ENCODE peak calls at places on chromosome 2, in six cellular contexts. N is foreskin keratinocyte, I is tibial nerve, O is fibroblast of lung, H is psoas muscle, B is osteoblast. X is an unnamed sample.

GRCh38 chr2:128606837-128607236 is 288.2 kb upstream of the HS6ST1 start:
- DNase-seq in B (peak; percentile 49), H (no peak), I (peak; percentile 7), O (no peak), N (no peak), X (no peak)

GRCh38 chr2:237156131-237156856 is 70.6 kb downstream of the COPS8 start:
- DNase-seq in N (no peak), B (peak; percentile 97), H (peak; percentile 82), I (peak; percentile 67), O (peak; percentile 95), X (no peak)

GRCh38 chr2:54763636-54764291 is 40.3 kb downstream of the EML6 start:
- DNase-seq in I (no peak), B (no peak), O (no peak), H (no peak), N (no peak), X (no peak)

GRCh38 chr2:85996591-85996990 is 107.8 kb upstream of the ST3GAL5 start:
- DNase-seq in H (no peak), O (no peak), I (no peak), N (no peak), B (no peak), X (no peak)

GRCh38 chr2:3042601-3043585 is 334.7 kb downstream of the EIPR1 start:
- DNase-seq in H (no peak), N (no peak), I (no peak), B (no peak), O (no peak), X (no peak)

GRCh38 chr2:241271641-241272297 is 43.7 kb downstream of the HDLBP start:
- DNase-seq in B (peak; percentile 94), O (peak; percentile 82), I (peak; percentile 80), H (peak; percentile 86), N (peak; percentile 30), X (peak; percentile 8)

GRCh38 chr2:110742412-110742811 is 10.0 kb downstream of the ACOXL start:
- DNase-seq in O (no peak), B (no peak), H (no peak), N (no peak), I (no peak), X (no peak)

GRCh38 chr2:101113441-101114267 is 37.5 kb downstream of the TBC1D8 start:
- DNase-seq in N (peak; percentile 92), B (no peak), H (no peak), I (no peak), O (peak; percentile 9), X (peak; percentile 96)

GRCh38 chr2:46942143-46942526 is 26.5 kb upstream of the MCFD2 start:
- DNase-seq in O (peak; percentile 18), H (no peak), N (no peak), B (peak; percentile 94), I (no peak), X (no peak)

GRCh38 chr2:186716899-186717811 is 23.3 kb downstream of the FAM171B start:
- DNase-seq in N (no peak), B (no peak), O (no peak), H (no peak), I (no peak), X (no peak)

GRCh38 chr2:241548451-241548835 is 10.1 kb upstream of the BOK start:
- DNase-seq in B (no peak), O (no peak), H (no peak), N (no peak), I (no peak), X (no peak)

GRCh38 chr2:99890616-99891259 is 251.7 kb downstream of the AFF3 start:
- DNase-seq in H (no peak), B (no peak), N (no peak), I (no peak), O (no peak), X (no peak)

GRCh38 chr2:227191367-227191766 is 26.9 kb downstream of the COL4A3 start:
- DNase-seq in I (no peak), B (no peak), N (no peak), O (peak; percentile 46), H (no peak), X (no peak)

GRCh38 chr2:74975016-74975415 is 16.6 kb downstream of the POLE4 start:
- DNase-seq in H (no peak), B (no peak), I (no peak), O (no peak), N (no peak), X (no peak)

GRCh38 chr2:27792759-27793158 is 21.2 kb downstream of the MRPL33 start:
- DNase-seq in B (no peak), N (no peak), H (no peak), O (peak; percentile 68), I (no peak), X (no peak)

GRCh38 chr2:224101820-224102630 is 62.9 kb upstream of the SERPINE2 start:
- DNase-seq in O (peak; percentile 98), I (no peak), B (peak; percentile 90), N (peak; percentile 99), H (no peak), X (peak; percentile 67)

GRCh38 chr2:218582085-218582484 is 13.4 kb downstream of the CNOT9 start:
- DNase-seq in N (peak; percentile 69), H (no peak), O (peak; percentile 88), B (peak; percentile 80), I (no peak), X (peak; percentile 71)

GRCh38 chr2:120863661-120864320 is 128.1 kb downstream of the GLI2 start:
- DNase-seq in N (peak; percentile 21), I (no peak), O (peak; percentile 93), H (peak; percentile 44), B (peak; percentile 95), X (no peak)

GRCh38 chr2:53856272-53856671 is 3.5 kb downstream of the GPR75 start:
- DNase-seq in I (no peak), N (no peak), H (no peak), B (no peak), O (no peak), X (no peak)

GRCh38 chr2:140892911-140893637 is 1237.7 kb downstream of the LRP1B start:
- DNase-seq in H (no peak), I (no peak), O (no peak), B (no peak), N (no peak), X (no peak)

GRCh38 chr2:34162236-34162635 is 563.1 kb upstream of the FAM98A start:
- DNase-seq in H (no peak), B (no peak), I (no peak), O (no peak), N (no peak), X (no peak)

GRCh38 chr2:217813828-217814227 is 189.0 kb downstream of the TNS1 start:
- DNase-seq in O (no peak), I (no peak), H (no peak), N (no peak), B (no peak), X (no peak)

GRCh38 chr2:9251154-9252001 is 44.8 kb downstream of the ASAP2 start:
- DNase-seq in H (peak; percentile 44), B (peak; percentile 89), I (no peak), O (peak; percentile 84), N (peak; percentile 85), X (peak; percentile 63)
- H3K27ac ChIP-seq in H (peak overlapping the region; percentile 46), B (peak overlapping the region; percentile 94), I (no peak overlapping the region), O (peak overlapping the region; percentile 60), N (peak overlapping the region; percentile 82), X (peak overlapping the region; percentile 99)

GRCh38 chr2:142915502-142915901 is 38.0 kb downstream of the KYNU start:
- DNase-seq in I (no peak), H (no peak), N (no peak), B (no peak), O (no peak), X (no peak)
- H3K27ac ChIP-seq in I (no peak overlapping the region), H (no peak overlapping the region), N (no peak overlapping the region), B (no peak overlapping the region), O (no peak overlapping the region), X (no peak overlapping the region)

DNA sequence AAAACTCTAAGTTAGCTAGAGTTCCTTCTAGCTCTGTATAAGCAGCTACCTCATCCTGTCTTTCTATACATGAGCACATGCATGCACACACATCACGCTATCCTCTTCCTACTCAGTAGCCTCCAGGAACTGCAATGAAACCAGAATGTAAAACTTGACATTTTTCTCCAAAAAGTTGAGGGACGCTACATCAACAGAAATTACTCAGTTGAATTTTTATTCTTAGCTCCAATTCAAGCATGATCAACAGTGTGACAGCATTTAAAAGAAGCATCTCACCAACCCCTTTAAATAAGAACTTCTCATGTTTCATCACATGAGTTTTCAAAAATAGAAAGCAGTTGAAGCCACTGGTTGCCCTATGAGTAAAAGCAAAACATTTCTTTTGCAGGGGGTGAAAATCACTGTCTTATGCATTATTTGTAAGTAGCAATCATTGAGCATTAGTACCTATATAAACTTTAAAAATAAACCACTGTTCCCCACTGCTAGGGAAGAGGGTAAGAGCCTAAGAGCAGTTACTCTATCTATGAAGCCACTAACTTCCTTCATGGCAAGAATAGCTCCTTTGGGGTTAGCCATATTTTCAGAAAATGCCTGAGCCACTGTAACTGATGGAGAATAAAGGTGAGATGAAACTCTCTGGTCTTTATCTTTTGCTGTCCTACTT is 77.9 kb upstream of the ARL5A start:
- DNase-seq in B (no peak), I (no peak), N (no peak), O (no peak), H (no peak), X (no peak)
- H3K27ac ChIP-seq in B (no peak overlapping the region), I (no peak overlapping the region), N (no peak overlapping the region), O (no peak overlapping the region), H (peak overlapping the region; percentile 74), X (no peak overlapping the region)

DNA sequence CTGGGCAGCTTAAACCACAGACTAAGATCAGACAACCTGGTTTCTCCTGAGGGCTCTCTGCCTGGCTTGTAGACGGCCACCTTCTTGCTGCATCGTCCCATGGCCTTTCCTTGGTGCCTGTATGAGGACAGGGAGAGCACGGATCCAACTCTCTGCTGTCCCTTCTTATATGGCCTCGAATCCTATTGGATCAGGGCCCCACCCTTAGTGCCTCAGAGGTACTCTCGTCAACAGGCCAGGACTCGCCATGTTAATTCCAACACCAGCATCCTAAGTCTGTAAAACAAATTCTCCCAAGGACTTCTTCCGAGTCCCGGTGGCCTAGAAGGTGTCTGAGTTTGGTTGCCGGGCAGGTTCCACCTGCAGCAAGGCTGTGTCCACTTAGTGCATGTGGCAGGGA is 40.2 kb downstream of the ATP6V1C2 start:
- DNase-seq in H (no peak), B (no peak), I (no peak), N (no peak), O (no peak), X (no peak)
- H3K27ac ChIP-seq in H (no peak overlapping the region), B (no peak overlapping the region), I (no peak overlapping the region), N (no peak overlapping the region), O (no peak overlapping the region), X (no peak overlapping the region)

DNA sequence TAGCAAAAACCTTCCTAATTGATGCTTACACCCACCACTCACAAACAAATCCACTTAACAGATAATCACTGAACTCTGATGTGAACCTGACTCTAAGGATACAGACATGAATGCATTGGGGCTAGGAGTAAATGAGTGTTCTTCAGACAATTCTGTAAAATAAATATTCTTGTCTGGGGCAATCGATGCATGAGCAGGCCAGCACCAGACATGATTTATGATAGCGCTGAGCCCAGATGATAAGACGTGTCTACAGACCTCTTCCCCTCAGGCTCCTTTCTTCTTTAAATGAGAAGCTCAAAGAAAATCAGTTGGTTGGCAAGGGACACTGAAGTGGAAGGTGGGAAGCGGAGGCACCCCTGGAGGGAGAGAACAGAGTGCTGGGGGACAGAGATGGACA is 27.3 kb upstream of the BIN1 start:
- DNase-seq in H (no peak), I (no peak), O (no peak), N (no peak), B (no peak), X (no peak)
- H3K27ac ChIP-seq in H (no peak overlapping the region), I (no peak overlapping the region), O (no peak overlapping the region), N (no peak overlapping the region), B (no peak overlapping the region), X (no peak overlapping the region)

X was measured in epithelial cell of prostate.